ENCODE peak calls at places on chromosome 2, in four cellular contexts. I is fibroblast of lung, Y is body of pancreas, O is stomach. K is an unnamed sample.
A peak's percentile ranks its signal among the peaks of the same experiment; 100 is the strongest.

GRCh38 chr2:172964511-172964910 is 111.1 kb upstream of the MAP3K20 start:
- DNase-seq in I (peak; percentile 33), O (no peak), Y (no peak), K (no peak)

GRCh38 chr2:222303828-222304736 is 5.3 kb upstream of the PAX3 start:
- DNase-seq in I (no peak), O (no peak), Y (no peak), K (peak; percentile 62)

GRCh38 chr2:221571108-221571390 is 1.1 kb downstream of the EPHA4 start:
- DNase-seq in O (no peak), Y (no peak), I (peak; percentile 40), K (peak; percentile 75)

GRCh38 chr2:172340394-172340793 is 87.0 kb upstream of the ITGA6 start:
- DNase-seq in O (no peak), Y (no peak), I (no peak), K (no peak)

GRCh38 chr2:100185105-100185504 is 42.7 kb upstream of the AFF3 start:
- DNase-seq in Y (no peak), O (no peak), I (no peak), K (no peak)

GRCh38 chr2:56168163-56168562 is 15.6 kb upstream of the CCDC85A start:
- DNase-seq in O (no peak), I (peak; percentile 76), Y (no peak), K (no peak)

GRCh38 chr2:219402665-219403515 is 15.2 kb upstream of the DNPEP start:
- DNase-seq in I (peak; percentile 76), Y (peak; percentile 73), O (peak; percentile 64), K (no peak)

GRCh38 chr2:71503827-71504226 is 50.5 kb downstream of the DYSF start:
- DNase-seq in O (no peak), Y (peak; percentile 28), I (peak; percentile 6), K (peak; percentile 78)

GRCh38 chr2:137945229-137945628 is 19.0 kb upstream of the HNMT start:
- DNase-seq in O (no peak), I (no peak), Y (no peak), K (no peak)

GRCh38 chr2:42086500-42086953 is 38.7 kb downstream of the PKDCC start:
- DNase-seq in I (peak; percentile 46), Y (peak; percentile 57), O (peak; percentile 40), K (peak; percentile 73)

GRCh38 chr2:231781798-231782726 is 980 bp upstream of the PDE6D start:
- DNase-seq in I (peak; percentile 64), Y (no peak), O (no peak), K (no peak)

GRCh38 chr2:176583530-176584101 is 314.4 kb downstream of the MTX2 start:
- DNase-seq in Y (no peak), I (peak; percentile 84), O (no peak), K (no peak)

GRCh38 chr2:96832751-96833507 is 10.9 kb downstream of the ANKRD23 start:
- DNase-seq in I (peak; percentile 42), O (peak; percentile 86), Y (peak; percentile 98), K (peak; percentile 85)

GRCh38 chr2:106025796-106026195 is 168.3 kb downstream of the UXS1 start:
- DNase-seq in I (no peak), Y (no peak), O (no peak), K (no peak)

GRCh38 chr2:179946810-179947485 is 60.1 kb downstream of the CWC22 start:
- DNase-seq in I (no peak), O (no peak), Y (no peak), K (no peak)

GRCh38 chr2:179948058-179948457 is 59.0 kb downstream of the CWC22 start:
- DNase-seq in Y (no peak), I (no peak), O (no peak), K (no peak)

GRCh38 chr2:179951680-179952079 is 55.4 kb downstream of the CWC22 start:
- DNase-seq in I (no peak), O (no peak), Y (no peak), K (no peak)

GRCh38 chr2:179950391-179950790 is 56.7 kb downstream of the CWC22 start:
- DNase-seq in I (no peak), Y (no peak), O (no peak), K (no peak)

GRCh38 chr2:179946346-179946745 is 60.8 kb downstream of the CWC22 start:
- DNase-seq in O (no peak), I (no peak), Y (no peak), K (no peak)
- H3K36me3 ChIP-seq in O (peaks cover 74% of the 10 kb centered on the region), I (peaks cover 3% of the 10 kb centered on the region), Y (peaks cover 3% of the 10 kb centered on the region), K (peaks cover 42% of the 10 kb centered on the region)

GRCh38 chr2:126932529-126932928 is 33.8 kb downstream of the TEX51 start:
- DNase-seq in I (no peak), O (no peak), Y (no peak), K (no peak)

GRCh38 chr2:126934803-126935202 is 36.1 kb downstream of the TEX51 start:
- DNase-seq in I (no peak), O (no peak), Y (no peak), K (no peak)

GRCh38 chr2:126930970-126931590 is 32.4 kb downstream of the TEX51 start:
- DNase-seq in Y (no peak), I (no peak), O (no peak), K (no peak)

GRCh38 chr2:126933707-126934106 is 35.0 kb downstream of the TEX51 start:
- DNase-seq in I (no peak), Y (no peak), O (no peak), K (no peak)

GRCh38 chr2:126932966-126933555 is 34.4 kb downstream of the TEX51 start:
- DNase-seq in Y (no peak), I (no peak), O (no peak), K (no peak)
- H3K4me1 ChIP-seq in Y (no peaks in the 10 kb centered on the region), I (no peaks in the 10 kb centered on the region), O (no peaks in the 10 kb centered on the region), K (no peaks in the 10 kb centered on the region)

GRCh38 chr2:217929757-217930707 is 72.8 kb downstream of the TNS1 start:
- DNase-seq in Y (peak; percentile 57), I (peak; percentile 93), O (no peak), K (no peak)
- H3K27ac ChIP-seq in Y (peak overlapping the region; percentile 81), I (no peak overlapping the region), O (peak overlapping the region; percentile 92), K (peak overlapping the region; percentile 84)

GRCh38 chr2:111999809-112000208 is 55.3 kb upstream of the TMEM87B start:
- DNase-seq in Y (no peak), I (no peak), O (no peak), K (no peak)
- H3K36me3 ChIP-seq in Y (no peaks in the 10 kb centered on the region), I (no peaks in the 10 kb centered on the region), O (peaks cover 61% of the 10 kb centered on the region), K (peaks cover 28% of the 10 kb centered on the region)

GRCh38 chr2:8236391-8236790 is 445.5 kb upstream of the ID2 start:
- DNase-seq in I (no peak), O (no peak), Y (no peak), K (no peak)
- H3K4me1 ChIP-seq in I (no peaks in the 10 kb centered on the region), O (no peaks in the 10 kb centered on the region), Y (no peaks in the 10 kb centered on the region), K (peaks cover 13% of the 10 kb centered on the region)

DNA sequence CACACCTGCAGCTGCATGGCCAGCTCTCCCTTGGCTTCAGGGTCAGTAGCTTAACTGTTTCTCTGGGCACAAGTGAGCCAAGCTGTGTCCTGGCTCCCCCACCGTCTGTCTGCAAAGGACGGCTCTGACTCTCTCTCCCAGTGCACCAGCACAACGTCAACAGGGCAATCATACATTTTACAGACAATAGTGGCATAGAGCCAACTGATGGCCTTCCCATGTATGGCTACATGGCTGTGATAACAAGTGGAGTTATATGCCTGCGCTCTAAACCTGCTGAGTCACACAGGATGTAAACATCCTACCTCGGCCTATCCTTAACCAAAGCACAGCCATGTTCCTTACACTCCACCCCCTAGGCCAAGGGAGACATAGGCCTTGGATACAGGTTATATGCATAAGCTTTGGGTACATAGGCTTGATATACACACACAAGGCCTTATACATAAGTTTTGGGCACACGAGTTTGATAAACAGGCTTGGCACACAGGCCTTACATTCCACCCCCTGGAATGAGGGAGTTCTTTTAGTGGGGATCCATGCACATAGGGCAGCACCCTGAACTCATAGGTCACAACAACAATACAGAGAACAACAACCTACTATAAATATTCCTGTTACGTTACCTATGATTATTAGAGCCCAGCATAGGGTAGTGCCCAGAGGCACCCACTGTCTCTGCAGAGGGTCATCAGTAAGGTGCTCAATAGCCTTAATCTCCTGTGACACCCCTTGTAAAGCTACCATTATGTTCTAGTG is 17.7 kb downstream of the PHOSPHO2 start:
- DNase-seq in I (no peak), O (no peak), Y (no peak), K (no peak)
- H3K27ac ChIP-seq in I (no peak overlapping the region), O (no peak overlapping the region), Y (no peak overlapping the region), K (no peak overlapping the region)

DNA sequence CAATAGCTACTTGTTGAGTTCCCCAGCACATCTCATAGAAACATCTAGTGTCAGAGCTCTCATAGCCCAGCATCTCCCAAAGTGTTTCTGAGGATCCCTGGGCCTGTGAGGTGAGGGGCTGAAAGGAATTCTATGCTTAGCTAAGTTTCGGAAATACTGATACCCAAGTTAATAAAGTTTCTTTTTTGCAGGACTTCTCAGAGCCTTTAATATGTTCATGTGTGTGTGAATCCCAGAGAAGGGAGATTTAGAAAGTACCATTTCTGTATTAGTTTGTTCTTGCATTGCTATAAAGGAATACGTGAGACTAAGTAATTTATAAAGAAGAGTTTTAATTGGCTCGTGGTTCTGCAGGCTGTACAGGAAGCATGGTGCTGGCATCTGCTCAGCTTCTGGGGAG is 211.2 kb downstream of the TSN start:
- DNase-seq in O (no peak), I (no peak), Y (no peak), K (no peak)
- H3K36me3 ChIP-seq in O (no peaks in the 10 kb centered on the region), I (no peaks in the 10 kb centered on the region), Y (no peaks in the 10 kb centered on the region), K (no peaks in the 10 kb centered on the region)

DNA sequence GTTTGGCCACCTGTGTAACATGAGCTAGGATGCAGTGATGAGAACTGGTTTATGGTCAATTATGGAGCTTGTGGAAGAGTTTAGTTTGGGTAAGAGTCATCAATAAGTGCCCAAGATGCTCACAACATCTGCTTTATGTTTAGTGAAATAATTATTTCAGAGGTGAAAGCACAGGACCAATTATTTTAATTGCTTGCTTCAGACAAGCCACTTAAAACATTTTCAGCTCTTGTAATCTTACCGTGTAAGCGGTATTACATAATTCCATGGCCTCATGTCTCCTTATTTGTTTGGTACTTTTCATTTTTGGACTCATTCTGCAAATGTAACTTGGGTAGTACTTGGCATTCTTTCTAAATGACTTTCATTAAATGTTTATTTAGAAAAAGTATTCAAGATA is 5.4 kb downstream of the B3GNT2 start:
- DNase-seq in I (peak; percentile 50), Y (no peak), O (no peak), K (no peak)
- H3K4me1 ChIP-seq in I (peaks cover 2% of the 10 kb centered on the region), Y (peaks cover 59% of the 10 kb centered on the region), O (peaks cover 83% of the 10 kb centered on the region), K (peaks cover 86% of the 10 kb centered on the region)

K was measured in spleen.